ENCODE peak calls at places on chromosome 3, in four cellular contexts. Z, E, J and B are unnamed samples.

GRCh38 chr3:83928391-83928790 is 1030.4 kb upstream of the CADM2 start:
- DNase-seq in Z (no peak), E (no peak), J (no peak), B (no peak)

GRCh38 chr3:35505181-35505580 is 134.1 kb upstream of the ARPP21 start:
- DNase-seq in Z (no peak), E (no peak), J (no peak), B (no peak)

GRCh38 chr3:137998121-137998520 is 11.8 kb upstream of the CLDN18 start:
- DNase-seq in Z (no peak), E (no peak), J (no peak), B (no peak)

GRCh38 chr3:72892870-72893269 is 5.0 kb downstream of the GXYLT2 start:
- DNase-seq in Z (no peak), E (no peak), J (no peak), B (no peak)

GRCh38 chr3:137061186-137061585 is 103.4 kb downstream of the IL20RB start:
- DNase-seq in Z (no peak), E (no peak), J (no peak), B (no peak)

GRCh38 chr3:166955549-166955948 is 424.5 kb downstream of the ZBBX start:
- DNase-seq in Z (no peak), E (no peak), J (no peak), B (no peak)

GRCh38 chr3:45964139-45964538 is 20.9 kb downstream of the CXCR6 start:
- DNase-seq in Z (no peak), E (peak; percentile 67), J (no peak), B (peak; percentile 64)

GRCh38 chr3:62597481-62597880 is 224.1 kb upstream of the FEZF2 start:
- DNase-seq in Z (no peak), E (no peak), J (no peak), B (no peak)

GRCh38 chr3:52777959-52778805 is 783 bp downstream of the ITIH1 start:
- DNase-seq in Z (no peak), E (no peak), J (no peak), B (no peak)

GRCh38 chr3:142117452-142117851 is 31.9 kb downstream of the TFDP2 start:
- DNase-seq in Z (no peak), E (no peak), J (no peak), B (no peak)

GRCh38 chr3:174325834-174326705 is 533.1 kb upstream of the NAALADL2 start:
- DNase-seq in Z (peak; percentile 63), E (no peak), J (peak; percentile 87), B (no peak)

GRCh38 chr3:150760431-150761200 is 2.4 kb downstream of the SIAH2 start:
- DNase-seq in Z (no peak), E (peak; percentile 58), J (no peak), B (peak; percentile 62)

GRCh38 chr3:106030620-106030945 is 161.8 kb upstream of the CBLB start:
- DNase-seq in Z (peak; percentile 71), E (no peak), J (no peak), B (no peak)

GRCh38 chr3:2908693-2909351 is 201.4 kb downstream of the IL5RA start:
- DNase-seq in Z (no peak), E (no peak), J (no peak), B (no peak)

GRCh38 chr3:24947103-24947502 is 452.5 kb upstream of the THRB start:
- DNase-seq in Z (no peak), E (no peak), J (no peak), B (no peak)

GRCh38 chr3:14145236-14145635 is 20.4 kb downstream of the TMEM43 start:
- DNase-seq in Z (peak; percentile 60), E (no peak), J (no peak), B (no peak)

GRCh38 chr3:4218426-4219226 is 84.5 kb upstream of the SETMAR start:
- DNase-seq in Z (no peak), E (no peak), J (no peak), B (no peak)

GRCh38 chr3:185677146-185677829 is 91.2 kb downstream of the SENP2 start:
- DNase-seq in Z (peak; percentile 77), E (peak; percentile 58), J (no peak), B (peak; percentile 71)

GRCh38 chr3:146196789-146197188 is 35.8 kb upstream of the PLOD2 start:
- DNase-seq in Z (no peak), E (no peak), J (no peak), B (no peak)

GRCh38 chr3:13377021-13377420 is 43.1 kb downstream of the NUP210 start:
- DNase-seq in Z (no peak), E (no peak), J (no peak), B (no peak)

GRCh38 chr3:169286214-169286613 is 377.3 kb downstream of the MECOM start:
- DNase-seq in Z (no peak), E (no peak), J (no peak), B (no peak)

GRCh38 chr3:32816439-32817194 is 1.2 kb upstream of the TRIM71 start:
- DNase-seq in Z (no peak), E (peak; percentile 46), J (no peak), B (peak; percentile 64)

GRCh38 chr3:64685331-64685799 is 2.4 kb downstream of the ADAMTS9 start:
- DNase-seq in Z (peak; percentile 65), E (no peak), J (no peak), B (no peak)

GRCh38 chr3:66789584-66790237 is 208.4 kb upstream of the KBTBD8 start:
- DNase-seq in Z (no peak), E (no peak), J (no peak), B (no peak)

GRCh38 chr3:135762188-135762853 is 203.2 kb upstream of the PPP2R3A start:
- DNase-seq in Z (no peak), E (no peak), J (no peak), B (no peak)

GRCh38 chr3:67458406-67458805 is 196.0 kb downstream of the SUCLG2 start:
- DNase-seq in Z (peak; percentile 70), E (no peak), J (no peak), B (no peak)

GRCh38 chr3:169748670-169749069 is 16.2 kb downstream of the TERC start:
- DNase-seq in Z (no peak), E (no peak), J (no peak), B (no peak)

GRCh38 chr3:138479355-138479964 is 45.0 kb downstream of the ESYT3 start:
- DNase-seq in Z (peak; percentile 46), E (peak; percentile 53), J (no peak), B (peak; percentile 53)

GRCh38 chr3:150372320-150373118 is 35.6 kb upstream of the TSC22D2 start:
- DNase-seq in Z (peak; percentile 50), E (peak; percentile 21), J (no peak), B (peak; percentile 26)

GRCh38 chr3:39638286-39638685 is 170.8 kb downstream of the MOBP start:
- DNase-seq in Z (no peak), E (no peak), J (no peak), B (no peak)

GRCh38 chr3:171044828-171045793 is 18.6 kb upstream of the SLC2A2 start:
- DNase-seq in Z (peak; percentile 80), E (no peak), J (peak; percentile 75), B (no peak)

GRCh38 chr3:172965256-172965655 is 175.8 kb downstream of the SPATA16 start:
- DNase-seq in Z (peak; percentile 50), E (no peak), J (peak; percentile 15), B (no peak)

GRCh38 chr3:160831411-160831810 is 75.4 kb downstream of the PPM1L start:
- DNase-seq in Z (no peak), E (no peak), J (no peak), B (no peak)

GRCh38 chr3:137194301-137194700 is 236.5 kb downstream of the IL20RB start:
- DNase-seq in Z (no peak), E (no peak), J (no peak), B (no peak)

GRCh38 chr3:49813497-49814174 is at the start of gene UBA7:
- DNase-seq in Z (peak; percentile 80), E (peak; percentile 84), J (no peak), B (peak; percentile 86)

GRCh38 chr3:65883614-65884013 is 155.1 kb downstream of the MAGI1 start:
- DNase-seq in Z (peak; percentile 52), E (no peak), J (no peak), B (no peak)

GRCh38 chr3:48400824-48401433 is 28.9 kb downstream of the FBXW12 start:
- DNase-seq in Z (peak; percentile 51), E (peak; percentile 86), J (no peak), B (peak; percentile 89)

GRCh38 chr3:136141891-136142290 is 54.2 kb downstream of the MSL2 start:
- DNase-seq in Z (peak; percentile 49), E (no peak), J (no peak), B (no peak)

GRCh38 chr3:113252553-113252952 is 41.2 kb downstream of the BOC start:
- DNase-seq in Z (no peak), E (no peak), J (no peak), B (no peak)
- TF ChIP-seq CTCF in Z (no peak), E (no peak), J (no peak), B (no peak)

DNA sequence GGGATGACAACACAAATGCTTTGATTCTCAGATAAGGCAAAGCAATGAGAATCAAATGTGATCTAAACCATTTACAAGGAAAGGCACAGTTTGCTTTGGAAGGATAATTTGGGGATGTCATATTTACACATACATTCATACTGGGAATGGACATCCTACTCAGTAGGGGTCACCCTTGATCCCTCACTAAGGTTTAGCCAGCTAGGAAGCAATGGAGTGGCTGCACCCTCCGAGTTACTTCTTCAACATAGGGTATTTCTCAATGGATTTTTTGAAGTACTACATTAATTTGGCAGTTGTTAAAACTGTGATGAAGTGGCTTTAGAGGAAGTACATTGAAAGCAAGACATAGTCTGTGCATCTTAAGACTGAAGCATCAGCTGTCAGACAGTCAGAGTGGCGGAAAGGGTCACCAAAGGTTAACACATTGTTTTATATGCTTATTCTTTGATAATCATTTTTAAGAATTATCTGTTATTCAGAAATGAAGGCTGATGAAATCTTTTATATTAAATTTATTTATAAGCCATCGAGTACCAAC is 22.0 kb upstream of the SSR3 start:
- DNase-seq in Z (no peak), E (no peak), J (no peak), B (no peak)
- TF ChIP-seq CTCF in Z (peak; percentile 11), E (no peak), J (no peak), B (no peak)

DNA sequence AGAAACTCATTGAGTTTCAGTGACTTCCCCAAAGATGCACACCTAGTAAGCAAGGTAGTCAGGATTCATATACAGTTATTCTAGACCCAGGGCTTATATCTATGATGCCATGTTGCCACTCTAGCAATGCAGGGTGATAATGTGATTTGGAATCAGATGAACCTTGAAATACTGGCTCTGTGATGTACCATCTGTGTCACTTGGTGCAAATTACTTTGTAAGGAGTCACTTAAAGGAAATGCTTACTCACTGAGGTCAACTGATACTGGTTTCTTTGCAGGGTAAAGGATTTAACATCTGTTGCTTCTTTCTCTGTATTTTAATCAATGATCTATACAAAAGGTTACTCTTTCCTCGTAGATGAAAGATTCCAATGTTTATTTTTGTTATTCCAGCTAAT is 10.8 kb downstream of the ASB14 start:
- DNase-seq in Z (peak; percentile 51), E (no peak), J (no peak), B (no peak)
- TF ChIP-seq CTCF in Z (no peak), E (no peak), J (no peak), B (no peak)

GRCh38 chr3:86239956-86240355 is 751.0 kb downstream of the VGLL3 start:
- DNase-seq in Z (no peak), E (no peak), J (no peak), B (no peak)

GRCh38 chr3:86244897-86245296 is 746.1 kb downstream of the VGLL3 start:
- DNase-seq in Z (no peak), E (no peak), J (no peak), B (no peak)

GRCh38 chr3:86249833-86250232 is 741.1 kb downstream of the VGLL3 start:
- DNase-seq in Z (no peak), E (no peak), J (no peak), B (no peak)

DNA sequence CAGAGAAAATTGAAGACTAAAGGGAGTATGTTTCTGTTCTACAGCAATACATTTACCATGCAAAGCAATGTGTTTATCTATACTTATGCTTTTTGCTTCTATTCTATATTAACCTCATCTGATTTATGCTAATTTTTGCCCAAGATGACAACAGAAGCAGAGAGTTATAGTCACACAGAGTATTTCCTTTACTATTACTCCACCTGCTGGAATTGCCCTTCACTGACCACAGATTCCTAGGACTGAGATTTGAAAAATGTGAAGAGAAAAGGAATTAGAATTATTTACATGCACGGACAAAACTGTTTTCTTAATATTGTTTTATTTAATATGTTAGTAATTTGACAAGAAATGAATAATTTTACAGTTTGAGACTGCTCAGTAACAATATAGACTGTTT is 745.6 kb downstream of the VGLL3 start:
- DNase-seq in Z (no peak), E (no peak), J (no peak), B (no peak)
- TF ChIP-seq CTCF in Z (no peak), E (no peak), J (no peak), B (no peak)